ENCODE peak calls at places on chromosomes 5 and 9, in nine cellular contexts. Q, W, I, R, F, K, J, O and N are unnamed samples.
A peak's percentile ranks its signal among the peaks of the same experiment; 100 is the strongest.

GRCh38 chr5:11385251-11385900 is 518.9 kb downstream of the CTNND2 start:
- DNase-seq in K (no peak), J (no peak), Q (no peak), I (no peak), O (no peak), F (no peak), R (no peak), W (no peak), N (no peak)

GRCh38 chr5:162768962-162769464 is 668.4 kb upstream of the CCNG1 start:
- DNase-seq in R (no peak), I (no peak), J (no peak), F (no peak), W (no peak), O (no peak), K (peak; percentile 9), Q (no peak), N (no peak)

GRCh38 chr5:68122439-68122906 is 93.1 kb upstream of the PIK3R1 start:
- DNase-seq in I (no peak), K (no peak), J (no peak), R (peak; percentile 95), Q (no peak), F (no peak), W (no peak), O (no peak), N (no peak)

GRCh38 chr9:116087246-116087645 is 66.3 kb upstream of the PAPPA start:
- DNase-seq in Q (no peak), K (no peak), O (no peak), F (peak; percentile 86), I (peak; percentile 70), R (no peak), J (no peak), W (peak; percentile 14), N (no peak)

GRCh38 chr5:14413331-14413750 is 168.3 kb upstream of the OTULINL start:
- DNase-seq in I (no peak), O (no peak), J (no peak), Q (no peak), F (peak; percentile 63), W (no peak), K (no peak), R (no peak), N (no peak)

GRCh38 chr5:172453206-172453985 is 929 bp downstream of the SH3PXD2B start:
- DNase-seq in W (no peak), I (no peak), O (peak; percentile 49), F (peak; percentile 74), Q (no peak), K (no peak), R (no peak), J (peak; percentile 82), N (no peak)

GRCh38 chr5:17219006-17219422 is 1.6 kb downstream of the BASP1 start:
- DNase-seq in R (no peak), J (no peak), O (no peak), Q (no peak), W (no peak), I (peak; percentile 24), F (no peak), K (no peak), N (no peak)

GRCh38 chr9:126500600-126501382 is 112.9 kb upstream of the LMX1B start:
- DNase-seq in Q (no peak), W (peak; percentile 73), O (peak; percentile 69), F (peak; percentile 70), J (peak; percentile 89), R (no peak), K (no peak), I (peak; percentile 79), N (no peak)

GRCh38 chr9:81588148-81588874 is 101.0 kb downstream of the TLE1 start:
- DNase-seq in K (no peak), F (peak; percentile 74), I (peak; percentile 96), R (peak; percentile 93), W (peak; percentile 64), J (peak; percentile 74), O (peak; percentile 99), Q (no peak), N (no peak)

GRCh38 chr5:163867738-163868137 is 362.3 kb downstream of the MAT2B start:
- DNase-seq in K (no peak), I (no peak), F (peak; percentile 65), O (no peak), Q (no peak), R (no peak), W (no peak), J (no peak), N (no peak)

GRCh38 chr9:88818495-88819201 is 172.6 kb upstream of the S1PR3 start:
- DNase-seq in I (no peak), K (no peak), R (no peak), F (peak; percentile 62), W (no peak), O (no peak), J (no peak), Q (no peak), N (no peak)

GRCh38 chr5:55218966-55219365 is 8.1 kb downstream of the MCIDAS start:
- DNase-seq in R (peak; percentile 73), O (no peak), I (peak; percentile 100), J (no peak), F (no peak), K (no peak), W (no peak), Q (no peak), N (no peak)

GRCh38 chr5:149730620-149731331 is 666 bp downstream of the PPARGC1B start:
- DNase-seq in Q (no peak), I (peak; percentile 22), O (no peak), K (no peak), F (no peak), R (peak; percentile 71), W (peak; percentile 60), J (peak; percentile 82), N (no peak)

GRCh38 chr5:64612349-64612961 is 77.8 kb upstream of the SHISAL2B start:
- DNase-seq in Q (no peak), O (peak; percentile 39), R (no peak), W (peak; percentile 52), J (no peak), I (peak; percentile 48), F (peak; percentile 64), K (no peak), N (no peak)

GRCh38 chr5:104513194-104513602 is 950.6 kb upstream of the NUDT12 start:
- DNase-seq in W (no peak), J (no peak), Q (no peak), I (no peak), K (no peak), O (peak; percentile 0), R (no peak), F (peak; percentile 77), N (no peak)

GRCh38 chr5:151055336-151055735 is 25.5 kb downstream of the TNIP1 start:
- DNase-seq in K (no peak), I (peak; percentile 68), O (no peak), R (no peak), W (no peak), J (no peak), F (no peak), Q (no peak), N (no peak)
- H3K36me3 ChIP-seq in K (peaks cover 71% of the 10 kb centered on the region), I (peaks cover 6% of the 10 kb centered on the region), O (peaks cover 45% of the 10 kb centered on the region), R (peaks cover 14% of the 10 kb centered on the region), W (no peaks in the 10 kb centered on the region), J (peaks cover 20% of the 10 kb centered on the region), F (peaks cover 44% of the 10 kb centered on the region), Q (peaks cover 64% of the 10 kb centered on the region), N (peaks cover 9% of the 10 kb centered on the region)

DNA sequence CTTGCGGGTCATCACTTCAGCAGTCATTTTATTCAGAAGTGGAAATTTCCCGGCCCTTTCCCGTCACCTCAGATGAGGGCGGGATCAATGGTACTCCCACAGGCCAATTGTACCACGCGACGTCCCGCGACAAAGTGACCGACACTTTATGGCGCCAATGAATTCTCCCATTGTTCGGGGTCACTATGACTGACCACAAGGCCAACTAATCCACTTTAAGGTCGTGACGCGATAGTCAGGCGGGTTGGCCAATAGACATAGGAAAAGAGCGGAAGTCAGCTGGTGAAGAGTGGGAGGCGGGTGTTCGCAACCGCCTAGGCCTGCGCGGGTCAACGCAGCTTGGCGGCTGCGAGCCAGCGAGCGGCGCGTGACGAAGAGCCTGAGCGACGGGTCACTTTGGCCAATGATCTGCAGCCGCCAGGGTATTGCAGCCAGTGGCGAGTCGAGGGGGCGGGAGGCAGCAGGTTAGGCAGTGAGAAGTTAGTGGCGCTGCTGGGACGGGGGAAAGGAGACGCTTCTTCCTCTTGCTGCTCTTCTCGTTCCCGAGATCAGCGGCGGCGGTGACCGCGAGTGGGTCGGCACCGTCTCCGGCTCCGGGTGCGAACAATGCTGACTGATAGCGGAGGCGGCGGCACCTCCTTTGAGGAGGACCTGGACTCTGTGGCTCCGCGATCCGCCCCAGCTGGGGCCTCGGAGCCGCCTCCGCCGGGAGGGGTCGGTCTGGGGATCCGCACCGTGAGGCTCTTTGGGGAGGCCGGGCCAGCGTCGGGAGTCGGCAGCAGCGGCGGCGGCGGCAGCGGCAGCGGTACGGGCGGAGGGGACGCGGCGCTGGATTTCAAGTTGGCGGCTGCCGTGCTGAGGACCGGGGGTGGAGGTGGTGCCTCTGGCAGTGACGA is at the start of gene ANKHD1:
- DNase-seq in F (peak; percentile 100), Q (peak; percentile 99), W (peak; percentile 99), O (peak; percentile 100), R (peak; percentile 99), I (peak; percentile 99), K (peak; percentile 100), J (peak; percentile 100), N (peak; percentile 97)
- TF ChIP-seq POLR2A in F (peak; percentile 76), Q (peak; percentile 98), W (peak; percentile 96), O (peak; percentile 90), R (peak; percentile 98), I (peak; percentile 99), K (peak; percentile 97), J (peak; percentile 96), N (peak; percentile 95)

DNA sequence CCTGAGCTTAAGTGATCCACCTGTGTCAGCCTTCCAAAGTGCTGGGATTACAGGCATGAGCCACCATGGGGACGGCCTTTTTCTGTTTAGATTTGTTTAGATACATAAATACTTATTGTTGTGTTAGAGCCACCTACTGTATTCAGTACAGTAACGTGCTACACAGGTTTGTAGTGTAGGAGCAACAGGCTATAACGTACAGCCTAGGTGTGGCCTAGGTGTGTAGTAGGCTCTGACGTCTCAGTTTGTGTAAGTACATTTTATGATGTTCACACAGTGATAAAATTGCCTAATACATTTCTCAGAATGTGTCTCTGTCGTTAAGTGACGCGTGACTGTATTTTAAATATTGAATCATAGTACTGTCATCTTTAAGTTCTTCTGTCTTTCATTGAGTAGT is 84.1 kb downstream of the MELK start:
- DNase-seq in O (no peak), Q (no peak), R (no peak), W (no peak), K (no peak), F (no peak), I (no peak), J (no peak), N (no peak)
- H3K36me3 ChIP-seq in O (peaks cover 4% of the 10 kb centered on the region), Q (no peaks in the 10 kb centered on the region), R (no peaks in the 10 kb centered on the region), W (no peaks in the 10 kb centered on the region), K (peaks cover 8% of the 10 kb centered on the region), F (peaks cover 4% of the 10 kb centered on the region), I (no peaks in the 10 kb centered on the region), J (no peaks in the 10 kb centered on the region), N (no peaks in the 10 kb centered on the region)

DNA sequence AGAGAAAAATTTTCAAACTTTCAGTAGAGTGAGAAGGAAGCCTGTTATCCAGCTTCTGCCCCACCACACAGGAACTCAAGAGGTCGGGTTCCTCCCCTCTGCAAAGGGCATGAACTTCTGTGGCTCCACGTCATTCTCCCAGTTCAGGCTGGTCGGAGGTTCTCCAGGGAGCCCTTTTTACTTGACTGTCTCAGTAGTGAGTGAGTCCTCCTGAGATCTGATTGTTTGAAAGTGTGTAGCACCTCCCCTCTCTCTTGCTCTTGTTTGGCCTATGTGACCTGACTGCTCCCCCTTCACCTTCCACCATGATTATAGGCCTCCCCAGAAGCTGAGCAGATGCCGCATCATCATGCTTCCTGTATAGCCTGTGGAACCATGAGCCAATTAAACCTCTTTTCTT is 9.7 kb downstream of the SPINK1 start:
- DNase-seq in F (no peak), Q (no peak), R (no peak), W (no peak), K (no peak), J (no peak), O (no peak), I (no peak), N (no peak)
- TF ChIP-seq POLR2A in F (no peak), Q (no peak), R (no peak), W (no peak), K (no peak), J (no peak), O (no peak), I (no peak), N (no peak)